ENCODE peak calls at places on chromosomes 13 and 19, in ten cellular contexts. Y, F, N, T, J, W, V, H, L and Q are unnamed samples. For H3K27me3, the result is how much of the 10 kb centered on the place peaks cover.

GRCh38 chr13:33817513-33817842 is 471 bp upstream of the RFC3 start:
- ATAC-seq in L (no peak), W (no peak), Y (no peak), T (peak), F (no peak), H (no peak), J (no peak), V (no peak), N (peak), Q (peak)

GRCh38 chr13:37058801-37059135 is 720 bp downstream of the SUPT20H start:
- ATAC-seq in V (peak), N (peak), W (peak), Y (peak), H (peak), F (peak), T (peak), L (peak), J (peak), Q (no peak)

GRCh38 chr13:102960959-102961358 is 105.3 kb downstream of the SLC10A2 start:
- ATAC-seq in V (no peak), T (no peak), H (no peak), Y (no peak), F (no peak), N (no peak), W (no peak), J (no peak), L (no peak), Q (no peak)

GRCh38 chr13:81591528-81592220 is 1250.7 kb upstream of the SPRY2 start:
- ATAC-seq in T (no peak), V (no peak), W (no peak), F (no peak), L (no peak), H (no peak), N (no peak), Y (no peak), J (no peak), Q (no peak)

GRCh38 chr13:79910869-79911540 is 429.9 kb downstream of the SPRY2 start:
- ATAC-seq in N (no peak), T (no peak), W (no peak), F (no peak), Y (no peak), H (no peak), V (no peak), J (no peak), L (no peak), Q (no peak)

GRCh38 chr13:25846227-25846984 is 205.4 kb downstream of the SHISA2 start:
- ATAC-seq in Y (no peak), H (no peak), F (no peak), V (no peak), L (no peak), W (peak), N (no peak), J (no peak), T (no peak), Q (peak)

GRCh38 chr13:76123548-76123947 is 487.4 kb downstream of the LMO7 start:
- ATAC-seq in T (no peak), H (no peak), J (no peak), F (no peak), W (no peak), N (no peak), L (no peak), V (no peak), Y (no peak), Q (no peak)

GRCh38 chr13:29497137-29497654 is 98.3 kb downstream of the SLC7A1 start:
- ATAC-seq in J (peak), Y (no peak), T (peak), L (peak), H (peak), W (no peak), N (no peak), V (peak), F (peak), Q (peak)

GRCh38 chr19:7879102-7879770 is 5.0 kb upstream of the PRR36 start:
- ATAC-seq in F (no peak), N (no peak), W (peak), J (no peak), T (no peak), L (no peak), H (no peak), V (peak), Y (peak), Q (no peak)

DNA sequence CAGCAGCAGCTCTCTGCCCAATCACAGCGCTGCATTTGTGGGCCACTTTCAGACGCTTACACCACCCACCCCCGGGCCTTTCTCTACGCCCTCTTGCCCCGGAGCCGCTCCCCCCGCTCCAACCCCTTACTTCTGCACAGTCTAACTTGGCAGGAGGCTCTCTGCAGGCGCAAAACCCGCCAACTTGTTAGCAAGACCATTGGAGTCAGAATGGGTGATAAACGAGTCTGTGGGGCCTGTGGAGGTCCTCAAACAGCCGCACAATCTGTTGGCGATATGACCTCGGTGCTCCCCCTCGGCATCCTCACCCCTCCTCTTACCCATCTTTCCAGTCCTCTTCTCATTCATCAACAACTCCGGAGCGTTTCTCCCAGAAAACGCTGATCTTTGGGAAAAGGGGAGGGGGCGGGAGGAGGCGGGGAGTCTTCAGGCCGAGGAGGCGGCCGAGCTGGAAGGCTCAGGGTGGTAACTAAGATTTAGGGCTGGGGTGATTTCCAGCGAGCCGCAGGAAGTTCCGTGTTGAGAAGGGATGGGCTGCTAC is 4.2 kb downstream of the SOX21 start:
- ATAC-seq in F (no peak), V (no peak), T (no peak), W (no peak), J (no peak), N (no peak), H (no peak), Y (no peak), L (no peak), Q (no peak)
- H3K27me3 ChIP-seq in F (half or more), V (under half), T (under half), W (under half), J (half or more), N (under half), H (half or more), Y (under half), L (under half), Q (half or more)

DNA sequence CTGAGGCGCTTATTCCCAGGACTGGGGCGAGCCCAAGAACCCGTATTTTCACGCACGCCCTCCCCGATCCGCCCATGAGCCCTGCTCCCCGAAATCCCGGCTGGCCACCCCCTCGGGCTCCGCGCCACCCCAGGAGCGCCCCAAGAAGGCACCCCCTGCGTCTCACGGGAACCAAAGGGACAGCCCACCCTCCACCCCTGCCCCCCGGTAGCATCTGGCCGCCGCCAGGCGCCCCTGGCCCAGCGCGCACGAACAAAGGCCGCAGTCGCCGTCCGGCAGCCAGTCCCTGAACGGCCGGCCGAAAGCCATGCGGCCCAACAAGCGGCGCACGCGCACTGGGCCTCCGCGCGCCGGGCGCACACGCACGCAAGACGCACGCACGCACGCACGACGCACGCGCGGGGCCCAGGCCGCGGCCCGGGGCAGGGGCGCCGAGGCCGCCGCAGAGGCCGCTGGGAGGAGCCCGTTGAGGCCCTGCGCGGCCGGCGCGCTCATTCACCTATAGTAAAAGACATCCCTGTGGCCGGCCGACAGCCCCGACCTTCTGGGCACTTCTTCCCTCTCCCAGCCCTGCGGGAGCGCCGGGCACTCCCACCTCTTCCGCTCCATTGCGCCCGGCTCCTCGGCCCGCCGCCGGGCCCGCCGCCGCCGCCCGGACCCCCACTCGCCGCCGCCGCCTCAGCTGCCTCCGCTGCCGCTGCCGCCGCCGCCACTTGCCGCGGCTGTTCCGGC is 476 bp downstream of the MBD3 start:
- ATAC-seq in W (peak), J (peak), N (peak), Y (peak), T (peak), V (peak), L (peak), H (peak), F (peak), Q (peak)
- TF ChIP-seq POLR2A in W (peak), J (peak), N (peak), Y (peak), T (peak), V (peak), L (peak), H (peak), F (peak), Q (peak)

DNA sequence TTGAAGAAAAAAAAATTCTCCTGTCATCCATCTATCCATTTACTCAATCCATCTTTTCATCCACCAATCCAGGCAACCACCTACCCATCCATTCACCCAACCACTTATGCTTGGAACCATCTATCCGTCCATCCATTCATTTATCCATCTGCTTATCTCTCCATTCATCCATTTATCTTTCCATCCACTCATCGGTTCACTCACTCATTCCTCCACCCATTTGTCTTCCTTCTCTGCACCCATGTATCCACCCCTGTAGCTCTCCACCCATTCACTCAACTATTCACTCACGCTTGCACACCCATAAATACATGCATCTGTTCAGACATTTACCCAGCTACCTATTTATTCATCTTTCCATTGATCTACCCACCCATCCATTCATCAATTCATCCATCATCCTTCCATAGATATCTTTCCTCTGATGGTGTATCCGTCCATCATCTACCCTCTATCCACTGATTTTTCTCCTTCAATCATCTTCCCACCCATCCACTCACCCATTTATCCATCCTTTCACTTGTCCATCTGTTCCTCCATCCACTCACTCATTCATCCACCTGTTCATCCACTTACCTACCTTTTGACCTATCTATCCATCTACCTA is 9.5 kb downstream of the NPHS1 start:
- ATAC-seq in F (no peak), L (no peak), N (no peak), V (no peak), T (no peak), Y (no peak), H (no peak), W (no peak), J (no peak), Q (no peak)
- H3K27me3 ChIP-seq in F (under half), L (under half), N (under half), V (under half), T (under half), Y (under half), H (under half), W (under half), J (under half), Q (half or more)

GRCh38 chr19:20077791-20078463 is at the start of gene ZNF90:
- ATAC-seq in V (peak), J (peak), F (peak), L (peak), N (no peak), H (peak), Y (peak), T (peak), W (peak), Q (peak)
- TF ChIP-seq POLR2A in V (peak), J (no peak), F (peak), L (peak), N (no peak), H (no peak), Y (no peak), T (no peak), W (peak), Q (no peak)

GRCh38 chr13:23147264-23147663 is 33.5 kb upstream of the SGCG start:
- ATAC-seq in T (no peak), N (no peak), F (no peak), J (no peak), V (no peak), W (peak), H (no peak), Y (no peak), L (no peak), Q (peak)
- H3K27me3 ChIP-seq in T (under half), N (under half), F (under half), J (under half), V (under half), W (under half), H (under half), Y (under half), L (under half), Q (under half)

GRCh38 chr19:11142528-11143171 is 12.9 kb downstream of the SPC24 start:
- ATAC-seq in N (peak), Y (peak), L (peak), W (peak), T (peak), H (peak), F (peak), V (peak), J (peak), Q (peak)
- TF ChIP-seq POLR2A in N (no peak), Y (peak), L (no peak), W (no peak), T (no peak), H (no peak), F (no peak), V (no peak), J (no peak), Q (no peak)

GRCh38 chr19:45599286-45599685 is 2.7 kb downstream of the GPR4 start:
- ATAC-seq in J (no peak), L (no peak), Y (no peak), T (no peak), N (no peak), W (no peak), H (no peak), V (no peak), F (no peak), Q (no peak)
- H3K27me3 ChIP-seq in J (half or more), L (under half), Y (under half), T (under half), N (under half), W (under half), H (half or more), V (under half), F (under half), Q (half or more)